ENCODE peak calls at places on chromosomes 6 and 20, in eight cellular contexts. V is tibial artery, N is cardiac muscle cell, W is lower leg skin, Q is cardiac fibroblast, R is MM.1S, O is choroid plexus epithelial cell, E is AG09309. L is an unnamed sample.

GRCh38 chr20:46827718-46828458 is 66.8 kb upstream of the EYA2 start:
- DNase-seq in Q (no peak), W (peak), V (no peak), O (peak), R (no peak), N (no peak), E (no peak), L (no peak)

GRCh38 chr20:14712302-14712739 is 374.9 kb upstream of the FLRT3 start:
- DNase-seq in Q (peak), E (no peak), W (no peak), V (no peak), N (peak), O (peak), R (no peak), L (no peak)

GRCh38 chr6:158014505-158015187 is 33.0 kb downstream of the SYNJ2 start:
- DNase-seq in Q (no peak), O (peak), W (no peak), N (no peak), E (no peak), R (no peak), V (no peak), L (no peak)

GRCh38 chr6:153090241-153090930 is 40.7 kb downstream of the RGS17 start:
- DNase-seq in W (no peak), E (peak), N (no peak), R (peak), V (no peak), O (peak), Q (peak), L (no peak)

GRCh38 chr20:10419550-10420133 is 14.4 kb downstream of the MKKS start:
- DNase-seq in W (no peak), E (no peak), N (no peak), R (no peak), O (peak), V (no peak), Q (no peak), L (no peak)

GRCh38 chr6:129598244-129599187 is 111.5 kb downstream of the ARHGAP18 start:
- DNase-seq in Q (peak), R (peak), V (no peak), N (peak), E (peak), O (peak), W (no peak), L (peak)

GRCh38 chr6:139588076-139588639 is 213.7 kb upstream of the CITED2 start:
- DNase-seq in R (no peak), O (peak), E (no peak), Q (peak), V (no peak), W (no peak), N (peak), L (no peak)

GRCh38 chr6:119036076-119036475 is 42.4 kb downstream of the FAM184A start:
- DNase-seq in N (no peak), O (no peak), R (no peak), W (no peak), V (no peak), Q (no peak), E (no peak), L (no peak)

GRCh38 chr20:59830107-59831023 is 103.1 kb downstream of the SYCP2 start:
- DNase-seq in V (no peak), Q (no peak), O (no peak), N (no peak), R (no peak), E (no peak), W (peak), L (no peak)

GRCh38 chr20:57267158-57267821 is 849 bp upstream of the BMP7 start:
- DNase-seq in N (no peak), V (no peak), W (no peak), Q (no peak), R (no peak), E (no peak), O (no peak), L (no peak)

GRCh38 chr6:117389227-117390057 is 36.3 kb downstream of the ROS1 start:
- DNase-seq in N (no peak), V (no peak), R (no peak), E (no peak), W (no peak), Q (no peak), O (peak), L (no peak)

GRCh38 chr20:43689165-43689564 is 22.3 kb downstream of the MYBL2 start:
- DNase-seq in W (no peak), N (no peak), Q (no peak), O (no peak), V (no peak), R (no peak), E (no peak), L (no peak)

GRCh38 chr6:71035871-71036270 is 79.0 kb upstream of the B3GAT2 start:
- DNase-seq in N (no peak), R (no peak), V (no peak), Q (peak), O (peak), E (no peak), W (no peak), L (no peak)

GRCh38 chr6:34272022-34272926 is 23.5 kb upstream of the SMIM29 start:
- DNase-seq in V (peak), W (no peak), Q (no peak), E (no peak), N (no peak), O (no peak), R (no peak), L (no peak)

GRCh38 chr6:64838726-64839125 is 868.3 kb downstream of the EYS start:
- DNase-seq in E (no peak), W (no peak), N (no peak), V (no peak), Q (peak), R (no peak), O (peak), L (no peak)

GRCh38 chr6:35173068-35174042 is 32.2 kb upstream of the TCP11 start:
- DNase-seq in Q (no peak), O (peak), E (peak), N (no peak), W (peak), R (no peak), V (no peak), L (no peak)

GRCh38 chr6:100456178-100456880 is 8.4 kb downstream of the SIM1 start:
- DNase-seq in E (no peak), R (no peak), V (no peak), N (no peak), W (no peak), Q (no peak), O (no peak), L (no peak)

GRCh38 chr20:49028684-49029083 is 17.4 kb upstream of the CSE1L start:
- DNase-seq in W (no peak), Q (peak), V (no peak), N (peak), E (peak), O (peak), R (no peak), L (no peak)

GRCh38 chr6:166569206-166569605 is 17.3 kb downstream of the RAMACL start:
- DNase-seq in W (peak), O (no peak), R (no peak), E (no peak), N (no peak), V (no peak), Q (no peak), L (no peak)

GRCh38 chr20:63054103-63054474 is 47.3 kb upstream of the BHLHE23 start:
- DNase-seq in W (peak), R (no peak), Q (no peak), E (no peak), V (peak), N (no peak), O (no peak), L (no peak)

GRCh38 chr20:3045042-3045815 is 623 bp upstream of the MRPS26 start:
- DNase-seq in Q (peak), W (peak), O (peak), V (peak), N (peak), R (peak), E (peak), L (no peak)

GRCh38 chr20:16761305-16761829 is 13.2 kb downstream of the OTOR start:
- DNase-seq in Q (peak), W (no peak), E (peak), V (peak), N (peak), R (peak), O (peak), L (peak)

GRCh38 chr20:10637062-10637559 is 36.7 kb downstream of the JAG1 start:
- DNase-seq in W (peak), O (peak), V (peak), N (no peak), E (no peak), Q (peak), R (no peak), L (no peak)

GRCh38 chr6:117270960-117271507 is 5.7 kb downstream of the VGLL2 start:
- DNase-seq in O (no peak), Q (no peak), V (no peak), E (no peak), N (no peak), R (no peak), W (no peak), L (no peak)

GRCh38 chr6:44657201-44657824 is 269.8 kb downstream of the CDC5L start:
- DNase-seq in Q (peak), E (no peak), N (peak), V (no peak), W (no peak), O (peak), R (no peak), L (no peak)

GRCh38 chr6:53479871-53480270 is 65.0 kb downstream of the GCLC start:
- DNase-seq in Q (no peak), V (no peak), W (no peak), O (no peak), R (no peak), E (no peak), N (no peak), L (no peak)

GRCh38 chr20:62203378-62204030 is 16.6 kb downstream of the HRH3 start:
- DNase-seq in R (no peak), O (peak), V (no peak), E (no peak), N (no peak), W (no peak), Q (peak), L (no peak)

GRCh38 chr20:45359069-45359405 is 3.9 kb upstream of the SYS1 start:
- DNase-seq in R (no peak), Q (peak), W (peak), N (no peak), E (no peak), O (peak), V (peak), L (no peak)

GRCh38 chr6:50970908-50971307 is 152.2 kb downstream of the TFAP2B start:
- DNase-seq in O (no peak), Q (no peak), E (no peak), R (no peak), W (no peak), N (no peak), V (no peak), L (no peak)

GRCh38 chr6:1222426-1223311 is 89.2 kb upstream of the FOXQ1 start:
- DNase-seq in Q (no peak), R (no peak), O (no peak), V (no peak), W (no peak), E (no peak), N (no peak), L (no peak)

GRCh38 chr20:1646975-1647431 is 10.6 kb downstream of the SIRPG start:
- DNase-seq in N (no peak), R (no peak), O (no peak), V (no peak), E (no peak), Q (no peak), W (peak), L (no peak)

DNA sequence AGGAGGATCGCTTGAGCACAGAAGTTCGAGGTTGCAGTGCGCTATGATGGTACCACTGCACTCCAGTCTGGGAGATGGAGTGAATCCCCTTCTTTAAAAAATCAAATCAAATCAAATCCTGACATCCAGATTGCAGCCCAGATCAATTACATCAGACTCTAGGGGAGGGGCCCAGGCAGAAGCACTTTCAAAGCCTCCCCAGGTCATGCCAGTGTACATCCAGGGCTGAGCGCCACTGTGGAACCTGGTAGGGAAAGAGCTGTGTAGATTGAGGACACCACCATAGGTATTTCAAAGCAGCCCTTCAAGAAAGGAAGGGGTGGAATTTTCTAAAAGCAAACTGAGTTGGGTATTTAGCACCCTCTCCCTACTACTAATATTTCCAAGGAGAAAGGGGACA is 89.5 kb downstream of the PRND start:
- DNase-seq in E (no peak), N (no peak), W (no peak), V (no peak), Q (no peak), R (no peak), O (no peak), L (no peak)
- H3K4me3 ChIP-seq in E (no peak), N (no peak), W (no peak), V (no peak), Q (no peak), R (no peak), O (no peak), L (no peak)

DNA sequence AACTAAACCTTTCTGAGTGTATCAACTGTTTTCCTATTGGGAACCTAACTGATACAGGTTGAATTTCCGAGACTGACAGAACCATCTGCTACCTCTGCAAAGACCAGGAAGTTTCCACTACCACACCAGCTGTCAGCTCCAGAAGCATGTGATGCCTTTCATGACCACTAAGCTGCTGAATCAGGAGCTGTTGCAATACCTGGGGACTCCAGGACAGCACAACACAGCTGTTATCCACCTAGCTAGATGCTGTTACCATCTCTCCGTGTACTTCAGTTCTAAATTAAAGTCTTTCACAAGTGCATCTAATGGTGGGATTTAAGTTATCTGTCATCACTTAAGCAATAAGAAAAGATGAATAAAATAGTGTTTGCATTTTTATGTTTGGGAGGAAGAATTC is 158.2 kb upstream of the IMPG1 start:
- DNase-seq in Q (no peak), N (no peak), E (no peak), V (no peak), R (peak), O (no peak), W (no peak), L (no peak)
- TF ChIP-seq CTCF in Q (no peak), N (no peak), E (no peak), V (no peak), R (peak), O (no peak), W (no peak), L (peak)

GRCh38 chr6:28480253-28480932 is 35.2 kb downstream of the GPX6 start:
- DNase-seq in R (no peak), O (no peak), V (no peak), N (no peak), W (no peak), E (no peak), Q (no peak), L (no peak)

GRCh38 chr6:28478518-28478917 is 35.2 kb upstream of the ZSCAN23 start:
- DNase-seq in O (no peak), W (no peak), R (no peak), E (no peak), N (no peak), V (no peak), Q (no peak), L (no peak)

DNA sequence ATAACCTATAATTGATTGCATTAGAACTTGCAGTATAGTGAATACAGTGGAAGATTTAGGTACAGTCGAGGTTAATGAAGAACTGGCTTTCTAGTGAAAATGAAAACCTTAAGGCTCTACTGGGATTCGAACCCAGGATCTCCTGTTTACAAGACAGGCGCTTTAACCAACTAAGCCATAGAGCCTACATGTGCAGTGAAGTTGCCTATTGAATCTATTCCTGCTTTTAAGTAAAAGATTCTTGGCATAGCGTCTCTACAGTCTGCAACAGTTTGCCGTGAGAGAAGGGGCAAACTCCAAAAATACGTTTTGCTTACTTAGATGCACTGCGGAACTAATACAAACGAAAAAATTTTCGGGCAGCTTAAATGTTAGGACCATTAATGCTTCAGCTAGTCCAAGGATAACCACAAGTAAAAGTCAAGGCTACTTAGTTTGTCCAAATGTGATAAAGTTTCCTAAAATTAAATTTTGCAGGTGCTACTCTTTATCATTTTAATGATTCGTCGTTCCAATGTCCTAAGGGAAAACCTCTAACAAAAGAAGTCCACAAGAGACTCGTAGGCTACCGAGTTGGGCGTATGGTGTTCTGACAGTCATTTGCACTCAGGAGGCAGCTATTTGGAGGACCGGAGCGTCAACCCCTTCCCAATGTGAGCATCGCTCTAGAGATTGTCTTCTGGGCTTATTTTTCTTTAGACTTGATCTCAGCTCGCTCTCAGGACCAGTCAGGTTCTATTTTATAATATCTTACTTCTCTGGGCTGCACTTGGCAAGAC is 31.3 kb upstream of the ZSCAN23 start:
- DNase-seq in R (peak), E (peak), N (peak), O (peak), W (no peak), V (no peak), Q (peak), L (peak)
- H3K4me3 ChIP-seq in R (peak), E (peak), N (peak), O (peak), W (no peak), V (no peak), Q (peak), L (peak)

DNA sequence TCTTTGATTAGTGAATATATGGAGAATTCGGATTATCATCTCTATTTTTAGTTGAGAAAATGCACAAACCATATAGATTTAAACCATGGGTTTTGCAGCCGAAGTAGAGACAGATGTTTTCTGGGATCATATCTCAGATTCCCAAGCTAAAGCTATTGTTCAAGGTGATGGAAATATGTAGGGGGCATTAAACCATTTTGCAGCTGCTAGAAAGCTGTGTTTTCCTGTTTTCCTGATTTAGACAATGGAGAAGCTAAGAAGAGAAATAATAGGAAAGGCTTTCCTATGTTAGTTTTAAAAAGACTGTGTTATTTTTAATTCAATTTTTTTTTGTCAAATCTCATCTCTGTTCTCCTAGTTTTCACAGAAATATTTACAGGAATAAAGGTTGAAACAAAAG is 6.2 kb downstream of the CD93 start:
- DNase-seq in E (no peak), O (no peak), N (no peak), Q (no peak), R (no peak), V (no peak), W (no peak), L (no peak)
- TF ChIP-seq CTCF in E (no peak), O (no peak), N (no peak), Q (no peak), R (no peak), V (no peak), W (no peak), L (no peak)

L was measured in GM12864.